ENCODE peak calls at places on chromosome 6, in seven cellular contexts. I, V, L, U, D, O and T are unnamed samples.
A peak's percentile ranks its signal among the peaks of the same experiment; 100 is the strongest.

GRCh38 chr6:55916188-55916587 is 40.8 kb upstream of the BMP5 start:
- DNase-seq in L (no peak), O (no peak), D (no peak), I (no peak), V (no peak), U (peak; percentile 69), T (no peak)

GRCh38 chr6:54993294-54993693 is 146.7 kb downstream of the FAM83B start:
- DNase-seq in O (no peak), L (no peak), I (no peak), D (no peak), V (no peak), U (no peak), T (no peak)

GRCh38 chr6:1581120-1581991 is 28.4 kb upstream of the FOXC1 start:
- DNase-seq in L (no peak), I (no peak), V (no peak), D (no peak), O (no peak), U (no peak), T (no peak)

GRCh38 chr6:33000053-33000452 is 9.3 kb downstream of the HLA-DOA start:
- DNase-seq in L (no peak), I (no peak), D (peak; percentile 88), U (no peak), O (peak; percentile 17), V (no peak), T (peak; percentile 54)

GRCh38 chr6:149046164-149046821 is 271.2 kb upstream of the TAB2 start:
- DNase-seq in O (no peak), D (no peak), L (no peak), U (no peak), I (no peak), V (no peak), T (no peak)

GRCh38 chr6:50062051-50062450 is 12.3 kb upstream of the DEFB112 start:
- DNase-seq in V (no peak), O (no peak), U (peak; percentile 0), D (peak; percentile 52), I (no peak), L (no peak), T (peak; percentile 2)

GRCh38 chr6:137432054-137432545 is 62.1 kb downstream of the OLIG3 start:
- DNase-seq in V (no peak), I (no peak), L (no peak), O (no peak), U (no peak), D (no peak), T (no peak)

GRCh38 chr6:63598251-63599036 is 26.2 kb downstream of the LOC128125822 start:
- DNase-seq in I (peak; percentile 73), O (peak; percentile 77), V (peak; percentile 63), D (peak; percentile 90), U (peak; percentile 49), L (peak; percentile 70), T (peak; percentile 25)

GRCh38 chr6:32973144-32973854 is 4.9 kb downstream of the BRD2 start:
- DNase-seq in V (peak; percentile 47), O (peak; percentile 58), D (peak; percentile 71), U (peak; percentile 40), L (peak; percentile 40), I (peak; percentile 70), T (no peak)

GRCh38 chr6:118284736-118285360 is 263.2 kb upstream of the PLN start:
- DNase-seq in I (no peak), D (no peak), V (no peak), U (peak; percentile 52), L (no peak), O (no peak), T (no peak)

GRCh38 chr6:118285791-118286190 is 262.3 kb upstream of the PLN start:
- DNase-seq in U (no peak), V (no peak), D (no peak), L (no peak), I (no peak), O (no peak), T (no peak)

GRCh38 chr6:118283759-118284158 is 264.3 kb upstream of the PLN start:
- DNase-seq in L (peak; percentile 68), V (peak; percentile 73), U (peak; percentile 68), O (peak; percentile 60), I (peak; percentile 52), D (peak; percentile 55), T (no peak)

GRCh38 chr6:118288355-118289124 is 259.6 kb upstream of the PLN start:
- DNase-seq in L (no peak), V (no peak), D (no peak), I (no peak), U (peak; percentile 52), O (no peak), T (no peak)
- H3K4me1 ChIP-seq in L (peaks cover 17% of the 10 kb centered on the region), V (peaks cover 12% of the 10 kb centered on the region), D (no peaks in the 10 kb centered on the region), I (no peaks in the 10 kb centered on the region), U (no peaks in the 10 kb centered on the region), O (peaks cover 2% of the 10 kb centered on the region), T (peaks cover 2% of the 10 kb centered on the region)

DNA sequence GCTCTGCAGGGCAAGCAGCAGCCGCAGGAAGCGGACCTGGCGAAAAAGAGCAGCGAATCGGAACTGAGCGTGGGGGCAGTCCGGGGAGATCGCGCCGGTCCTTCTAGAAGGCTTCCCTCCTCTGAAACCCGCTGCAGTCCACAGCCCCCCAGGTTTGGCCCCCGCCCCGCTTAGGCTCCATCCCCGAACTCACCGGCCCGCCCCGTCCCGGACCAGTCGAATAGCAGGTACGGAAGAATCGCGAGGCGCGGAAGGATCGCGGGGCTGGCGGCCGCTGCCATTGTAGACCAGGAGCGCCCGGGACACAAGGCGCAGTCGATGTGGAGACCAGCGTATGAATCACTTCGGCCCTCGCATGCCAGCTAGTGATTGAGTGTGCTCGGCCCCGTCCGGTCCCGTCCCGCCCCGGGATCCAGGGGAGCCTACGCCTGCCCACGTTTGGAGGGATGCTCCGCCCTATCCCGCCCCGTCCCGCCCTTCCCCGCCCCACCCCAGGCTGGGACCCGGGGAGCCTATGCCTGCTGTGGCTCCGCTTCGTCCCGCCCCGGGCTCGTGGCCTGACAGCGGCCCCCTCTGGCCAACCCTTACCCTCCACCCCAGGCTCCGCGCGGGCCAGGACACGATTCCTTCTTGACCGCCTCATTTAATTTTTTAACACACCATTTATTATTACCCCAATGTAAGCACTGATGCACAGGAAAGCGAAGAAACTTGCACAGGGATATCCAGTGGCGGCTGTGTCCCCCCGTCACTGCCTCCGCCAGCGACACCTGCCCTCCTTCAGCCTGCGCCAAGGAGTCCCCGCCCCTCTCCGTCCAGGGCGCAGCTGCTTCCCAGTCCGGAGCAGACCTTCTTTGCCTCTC is at the start of gene ULBP3:
- DNase-seq in O (peak; percentile 37), U (peak; percentile 93), I (peak; percentile 67), D (peak; percentile 97), L (peak; percentile 66), V (peak; percentile 83), T (peak; percentile 51)
- H3K4me3 ChIP-seq in O (peak within 1 kb of the TSS; percentile 79), U (peak within 1 kb of the TSS; percentile 70), I (peak within 1 kb of the TSS; percentile 85), D (peak within 1 kb of the TSS; percentile 80), L (peak within 1 kb of the TSS; percentile 74), V (peak within 1 kb of the TSS; percentile 76), T (peak within 1 kb of the TSS; percentile 65)

GRCh38 chr6:36912583-36912982 is 26.8 kb downstream of the C6orf89 start:
- DNase-seq in U (peak; percentile 89), D (no peak), O (peak; percentile 82), I (peak; percentile 47), V (no peak), L (no peak), T (no peak)

GRCh38 chr6:36915599-36915998 is 29.8 kb downstream of the C6orf89 start:
- DNase-seq in I (no peak), D (no peak), U (no peak), V (no peak), L (no peak), O (no peak), T (no peak)

GRCh38 chr6:36913082-36913481 is 27.3 kb downstream of the C6orf89 start:
- DNase-seq in U (no peak), O (no peak), I (no peak), L (no peak), V (no peak), D (no peak), T (no peak)

GRCh38 chr6:36916159-36916558 is 30.4 kb downstream of the C6orf89 start:
- DNase-seq in V (no peak), L (no peak), I (no peak), U (peak; percentile 36), D (no peak), O (no peak), T (no peak)

GRCh38 chr6:36914227-36914794 is 28.6 kb downstream of the C6orf89 start:
- DNase-seq in V (no peak), D (peak; percentile 91), I (no peak), U (peak; percentile 56), O (peak; percentile 29), L (no peak), T (no peak)
- H3K4me1 ChIP-seq in V (peaks cover 53% of the 10 kb centered on the region), D (no peaks in the 10 kb centered on the region), I (peaks cover 20% of the 10 kb centered on the region), U (peaks cover 26% of the 10 kb centered on the region), O (peaks cover 42% of the 10 kb centered on the region), L (peaks cover 66% of the 10 kb centered on the region), T (no peaks in the 10 kb centered on the region)

GRCh38 chr6:104860221-104860620 is 502 bp upstream of the HACE1 start:
- DNase-seq in U (no peak), D (no peak), V (no peak), L (no peak), O (no peak), I (no peak), T (no peak)
- H3K4me3 ChIP-seq in U (no peak overlapping the region), D (peak overlapping the region; percentile 95), V (peak overlapping the region; percentile 88), L (peak overlapping the region; percentile 98), O (peak overlapping the region; percentile 94), I (peak overlapping the region; percentile 83), T (no peak overlapping the region)

GRCh38 chr6:156816505-156816904 is 39.3 kb downstream of the ARID1B start:
- DNase-seq in V (no peak), L (peak; percentile 24), D (peak; percentile 44), O (no peak), U (peak; percentile 23), I (no peak), T (no peak)
- H3K4me1 ChIP-seq in V (peaks cover 58% of the 10 kb centered on the region), L (peaks cover 85% of the 10 kb centered on the region), D (peaks cover 6% of the 10 kb centered on the region), O (peaks cover 85% of the 10 kb centered on the region), U (peaks cover 5% of the 10 kb centered on the region), I (peaks cover 81% of the 10 kb centered on the region), T (peaks cover 6% of the 10 kb centered on the region)

GRCh38 chr6:26383624-26384417 is 913 bp downstream of the BTN2A2 start:
- DNase-seq in L (no peak), V (no peak), U (peak; percentile 72), I (peak; percentile 16), D (peak; percentile 77), O (no peak), T (no peak)
- H3K4me3 ChIP-seq in L (peak overlapping the region; percentile 61), V (peak overlapping the region; percentile 76), U (peak overlapping the region; percentile 56), I (peak overlapping the region; percentile 94), D (peak overlapping the region; percentile 82), O (peak overlapping the region; percentile 85), T (peak overlapping the region; percentile 61)